ENCODE peak calls at places on chromosome 2, in six cellular contexts. K is OCI-LY7, A is HCT116, O is hepatocyte, V is PC-3, I is neural progenitor cell. F is an unnamed sample.

GRCh38 chr2:239065537-239065936 is 217.7 kb downstream of the TWIST2 start:
- DNase-seq in K (no peak), A (no peak), O (no peak), V (no peak), I (no peak), F (no peak)

GRCh38 chr2:199404841-199405240 is 52.9 kb downstream of the SATB2 start:
- DNase-seq in K (no peak), A (no peak), O (no peak), V (no peak), I (no peak), F (peak; percentile 85)

GRCh38 chr2:223532161-223532560 is 70.0 kb downstream of the SCG2 start:
- DNase-seq in K (no peak), A (no peak), O (no peak), V (no peak), I (no peak), F (peak; percentile 44)

GRCh38 chr2:104889261-104890091 is 35.6 kb downstream of the POU3F3 start:
- DNase-seq in K (peak; percentile 34), A (no peak), O (no peak), V (no peak), I (no peak), F (no peak)

GRCh38 chr2:86037795-86038192 is 67.9 kb downstream of the POLR1A start:
- DNase-seq in K (peak; percentile 34), A (no peak), O (no peak), V (no peak), I (no peak), F (peak; percentile 30)

GRCh38 chr2:62217980-62218379 is 22.1 kb downstream of the B3GNT2 start:
- DNase-seq in K (no peak), A (no peak), O (no peak), V (no peak), I (no peak), F (peak; percentile 81)

GRCh38 chr2:72146357-72147302 is 1.0 kb downstream of the CYP26B1 start:
- DNase-seq in K (no peak), A (no peak), O (peak; percentile 10), V (no peak), I (peak; percentile 48), F (no peak)

GRCh38 chr2:219968685-219969345 is 341.4 kb downstream of the SLC4A3 start:
- DNase-seq in K (no peak), A (peak; percentile 22), O (no peak), V (peak; percentile 97), I (no peak), F (peak; percentile 68)

GRCh38 chr2:31578316-31578715 is 2.4 kb downstream of the SRD5A2 start:
- DNase-seq in K (no peak), A (no peak), O (no peak), V (peak; percentile 50), I (no peak), F (no peak)

GRCh38 chr2:218223046-218223445 is 6.1 kb downstream of the ARPC2 start:
- DNase-seq in K (no peak), A (no peak), O (no peak), V (no peak), I (no peak), F (peak; percentile 32)

GRCh38 chr2:2524340-2524941 is 193.4 kb upstream of the MYT1L start:
- DNase-seq in K (no peak), A (no peak), O (no peak), V (no peak), I (no peak), F (no peak)

GRCh38 chr2:53672881-53673522 is 94.6 kb upstream of the CHAC2 start:
- DNase-seq in K (no peak), A (no peak), O (no peak), V (no peak), I (no peak), F (peak; percentile 55)

GRCh38 chr2:10940607-10941006 is 28.9 kb downstream of the KCNF1 start:
- DNase-seq in K (no peak), A (no peak), O (no peak), V (no peak), I (no peak), F (no peak)

GRCh38 chr2:62479917-62480316 is 26.1 kb downstream of the TMEM17 start:
- DNase-seq in K (no peak), A (no peak), O (no peak), V (no peak), I (no peak), F (no peak)

GRCh38 chr2:98899041-98899702 is 36.9 kb downstream of the CRACDL start:
- DNase-seq in K (no peak), A (no peak), O (peak; percentile 1), V (no peak), I (no peak), F (no peak)

GRCh38 chr2:189091253-189091652 is 88.3 kb downstream of the COL5A2 start:
- DNase-seq in K (no peak), A (no peak), O (no peak), V (no peak), I (no peak), F (peak; percentile 40)

GRCh38 chr2:831638-832037 is 119.0 kb upstream of the SNTG2 start:
- DNase-seq in K (no peak), A (no peak), O (no peak), V (no peak), I (no peak), F (no peak)

GRCh38 chr2:41066168-41066567 is 614.3 kb upstream of the SLC8A1 start:
- DNase-seq in K (no peak), A (no peak), O (no peak), V (peak; percentile 24), I (no peak), F (no peak)

GRCh38 chr2:187397870-187398269 is 50.2 kb downstream of the CALCRL start:
- DNase-seq in K (no peak), A (no peak), O (no peak), V (no peak), I (no peak), F (no peak)

GRCh38 chr2:233022561-233022960 is 9.5 kb upstream of the NGEF start:
- DNase-seq in K (no peak), A (no peak), O (no peak), V (peak; percentile 37), I (no peak), F (no peak)

GRCh38 chr2:28423856-28424605 is 31.4 kb downstream of the FOSL2 start:
- DNase-seq in K (peak; percentile 11), A (no peak), O (no peak), V (no peak), I (no peak), F (no peak)

GRCh38 chr2:152950125-152950524 is 231.7 kb downstream of the ARL6IP6 start:
- DNase-seq in K (no peak), A (no peak), O (peak; percentile 41), V (peak; percentile 23), I (peak; percentile 65), F (peak; percentile 60)

GRCh38 chr2:46988230-46988629 is 72.6 kb upstream of the MCFD2 start:
- DNase-seq in K (no peak), A (no peak), O (no peak), V (no peak), I (no peak), F (no peak)

GRCh38 chr2:240412975-240413812 is 22.3 kb upstream of the GPC1 start:
- DNase-seq in K (no peak), A (no peak), O (no peak), V (no peak), I (no peak), F (no peak)

GRCh38 chr2:194424683-194425209 is 1232.3 kb upstream of the SLC39A10 start:
- DNase-seq in K (no peak), A (no peak), O (no peak), V (no peak), I (no peak), F (no peak)

GRCh38 chr2:201669865-201670264 is 26.6 kb upstream of the TMEM237 start:
- DNase-seq in K (no peak), A (no peak), O (no peak), V (no peak), I (no peak), F (no peak)

GRCh38 chr2:9613291-9613690 is 17.5 kb downstream of the YWHAQ start:
- DNase-seq in K (no peak), A (no peak), O (no peak), V (peak; percentile 43), I (no peak), F (peak; percentile 84)

GRCh38 chr2:50535971-50536759 is 495.8 kb downstream of the NRXN1 start:
- DNase-seq in K (peak; percentile 26), A (peak; percentile 10), O (peak; percentile 56), V (peak; percentile 65), I (peak; percentile 39), F (peak; percentile 36)

GRCh38 chr2:241803387-241804325 is 5.3 kb upstream of the NEU4 start:
- DNase-seq in K (no peak), A (no peak), O (peak; percentile 59), V (no peak), I (no peak), F (peak; percentile 60)

GRCh38 chr2:106257830-106258229 is 63.7 kb upstream of the UXS1 start:
- DNase-seq in K (no peak), A (no peak), O (no peak), V (no peak), I (no peak), F (no peak)

GRCh38 chr2:136874258-136874657 is 108.9 kb downstream of the THSD7B start:
- DNase-seq in K (peak; percentile 25), A (no peak), O (peak; percentile 36), V (peak; percentile 53), I (peak; percentile 58), F (peak; percentile 47)
- TF ChIP-seq EZH2phosphoT487 in K (no peak), A (no peak), O (no peak), V (no peak), I (no peak), F (no peak)

DNA sequence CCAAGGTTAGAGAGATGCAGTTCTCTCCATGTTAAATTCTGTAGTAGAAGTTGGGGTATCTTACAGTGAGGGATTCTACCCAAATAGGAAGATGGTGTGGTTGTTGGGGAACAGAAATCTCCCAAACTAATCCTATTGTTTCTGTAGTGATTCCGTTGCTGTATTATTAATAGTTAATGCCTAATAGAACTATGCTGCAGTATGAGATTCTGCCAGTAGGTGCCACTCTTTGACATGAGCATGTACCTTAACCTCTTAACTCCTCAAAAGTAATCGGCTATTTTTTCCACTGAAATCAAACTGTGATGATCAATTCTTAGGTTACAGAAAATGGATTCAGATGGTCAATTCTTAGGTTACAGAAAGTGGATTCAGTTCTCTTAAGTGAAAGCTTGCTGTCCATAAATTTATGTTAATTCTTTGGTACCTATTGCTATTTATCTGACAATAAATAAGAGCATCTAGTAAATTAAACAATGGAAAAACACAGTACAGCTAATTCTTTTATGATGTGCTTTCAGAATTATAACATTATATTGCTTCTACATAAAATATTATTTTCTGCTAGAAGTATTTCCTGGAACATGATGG is 97.9 kb upstream of the DLX2 start:
- DNase-seq in K (no peak), A (peak; percentile 49), O (no peak), V (peak; percentile 74), I (peak; percentile 32), F (peak; percentile 38)
- TF ChIP-seq EZH2phosphoT487 in K (no peak), A (no peak), O (no peak), V (no peak), I (no peak), F (no peak)

GRCh38 chr2:20193185-20193584 is 31.7 kb downstream of the SDC1 start:
- DNase-seq in K (no peak), A (no peak), O (no peak), V (no peak), I (no peak), F (peak; percentile 28)
- TF ChIP-seq EZH2phosphoT487 in K (no peak), A (no peak), O (no peak), V (no peak), I (no peak), F (no peak)

DNA sequence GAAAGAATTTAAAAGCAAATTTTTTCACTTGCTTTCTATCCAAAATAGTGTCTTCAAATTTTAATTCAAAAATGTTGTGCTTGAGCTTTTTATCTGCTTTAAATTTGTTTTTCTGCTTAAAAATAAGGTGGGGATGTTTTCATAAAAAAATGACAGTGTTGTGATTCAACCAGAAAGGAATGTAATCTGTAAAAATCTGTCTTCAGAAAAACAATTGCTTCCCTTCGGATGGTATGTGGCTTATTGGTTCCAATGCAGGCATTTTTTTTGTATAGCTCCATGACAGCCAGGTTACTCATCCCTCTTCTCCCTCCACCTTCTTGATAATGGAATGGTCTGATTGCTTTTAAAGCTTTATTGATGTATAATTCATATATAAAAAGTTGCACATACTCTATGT is 363.6 kb upstream of the SPHKAP start:
- DNase-seq in K (no peak), A (no peak), O (no peak), V (peak; percentile 87), I (no peak), F (peak; percentile 77)
- TF ChIP-seq EZH2phosphoT487 in K (no peak), A (no peak), O (no peak), V (no peak), I (no peak), F (no peak)